ENCODE peak calls at places on chromosome 18, in seven cellular contexts. O, J, A, I, B, P and L are unnamed samples.

GRCh38 chr18:21865043-21865442 is 124.5 kb downstream of the MIB1 start:
- DNase-seq in O (no peak), J (no peak), A (no peak), I (no peak), B (no peak), P (no peak), L (no peak)

GRCh38 chr18:59056706-59057492 is 82.8 kb upstream of the SEC11C start:
- DNase-seq in O (peak; percentile 74), J (peak; percentile 80), A (peak; percentile 85), I (peak; percentile 56), B (no peak), P (peak; percentile 79), L (peak; percentile 90)

GRCh38 chr18:58788971-58789797 is 75.5 kb upstream of the ZNF532 start:
- DNase-seq in O (peak; percentile 97), J (no peak), A (peak; percentile 39), I (no peak), B (no peak), P (peak; percentile 30), L (no peak)

GRCh38 chr18:11009869-11010268 is 139.5 kb downstream of the PIEZO2 start:
- DNase-seq in O (no peak), J (no peak), A (no peak), I (no peak), B (no peak), P (no peak), L (no peak)

GRCh38 chr18:58721586-58722160 is 50.4 kb downstream of the MALT1 start:
- DNase-seq in O (no peak), J (no peak), A (no peak), I (no peak), B (no peak), P (no peak), L (no peak)

GRCh38 chr18:21901423-21901822 is 160.8 kb downstream of the MIB1 start:
- DNase-seq in O (no peak), J (no peak), A (no peak), I (no peak), B (no peak), P (no peak), L (no peak)

GRCh38 chr18:74456017-74456408 is 1.1 kb downstream of the DIPK1C start:
- DNase-seq in O (no peak), J (no peak), A (no peak), I (no peak), B (no peak), P (no peak), L (no peak)

GRCh38 chr18:6509417-6510198 is 94.9 kb upstream of the L3MBTL4 start:
- DNase-seq in O (no peak), J (no peak), A (no peak), I (no peak), B (no peak), P (no peak), L (no peak)

GRCh38 chr18:79411614-79412526 is 16.1 kb downstream of the NFATC1 start:
- DNase-seq in O (no peak), J (no peak), A (no peak), I (no peak), B (no peak), P (no peak), L (peak; percentile 86)

GRCh38 chr18:45621068-45621511 is 5.8 kb downstream of the SLC14A2 start:
- DNase-seq in O (peak; percentile 22), J (no peak), A (no peak), I (peak; percentile 32), B (peak; percentile 46), P (no peak), L (no peak)

DNA sequence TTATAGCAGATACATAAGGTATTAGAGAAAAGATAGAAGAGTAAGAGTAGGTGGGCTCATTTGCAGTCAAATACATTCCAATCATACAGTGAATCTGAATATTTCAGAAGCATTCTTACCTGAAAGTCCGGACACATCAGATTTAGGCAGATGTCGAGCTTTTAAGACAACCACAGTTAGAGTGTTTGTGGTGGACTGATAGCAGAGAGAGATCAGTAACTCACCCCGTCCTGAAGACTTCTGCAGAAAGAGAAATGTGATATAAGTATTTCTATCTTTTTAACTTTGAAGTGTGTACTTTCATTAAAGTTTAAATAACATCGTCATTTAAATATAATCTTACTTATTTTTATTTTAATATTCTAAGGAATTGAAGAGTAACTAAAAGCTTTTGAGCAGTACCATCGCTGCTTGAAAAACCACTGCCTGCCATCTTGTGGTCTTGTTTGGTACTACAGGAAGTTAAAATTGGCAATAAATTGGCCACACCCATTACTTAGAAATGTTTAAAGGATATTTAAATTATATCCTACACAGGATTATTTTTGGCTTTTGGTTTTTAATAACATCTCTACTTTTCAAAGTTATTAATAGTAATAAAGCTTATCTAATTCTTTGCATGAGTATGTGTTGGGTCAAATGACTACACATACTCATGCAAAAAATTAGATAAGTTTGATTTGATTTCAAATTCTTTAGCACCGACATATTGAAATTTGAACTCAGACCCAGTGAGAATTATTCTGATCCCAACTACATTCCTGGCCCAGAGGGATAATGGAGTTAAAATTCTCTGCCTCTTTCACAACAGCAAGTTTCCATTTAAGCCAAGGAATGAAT is 5.5 kb downstream of the SYT4 start:
- DNase-seq in O (peak; percentile 32), J (no peak), A (no peak), I (no peak), B (no peak), P (no peak), L (no peak)
- TF ChIP-seq CTCF in O (peak; percentile 53), J (peak; percentile 63), A (peak; percentile 77), I (peak; percentile 57), B (no peak), P (peak; percentile 35), L (peak; percentile 48)

GRCh38 chr18:26383454-26384270 is 157.4 kb downstream of the TAF4B start:
- DNase-seq in O (peak; percentile 63), J (no peak), A (no peak), I (no peak), B (no peak), P (no peak), L (no peak)
- H3K4me3 ChIP-seq in O (no peak overlapping the region), J (no peak overlapping the region), A (no peak overlapping the region), I (no peak overlapping the region), B (no peak overlapping the region), P (no peak overlapping the region), L (no peak overlapping the region)

GRCh38 chr18:28176933-28177827 is at the start of gene CDH2:
- DNase-seq in O (peak; percentile 86), J (no peak), A (peak; percentile 51), I (peak; percentile 13), B (no peak), P (peak; percentile 67), L (peak; percentile 83)
- TF ChIP-seq POLR2A in O (peak; percentile 75), J (no peak), A (no peak), I (no peak), B (no peak), P (no peak), L (no peak)

GRCh38 chr18:32919799-32920198 is 147.0 kb upstream of the KLHL14 start:
- DNase-seq in O (peak; percentile 38), J (no peak), A (peak; percentile 28), I (no peak), B (no peak), P (no peak), L (no peak)
- TF ChIP-seq CTCF in O (no peak), J (no peak), A (no peak), I (peak; percentile 5), B (no peak), P (no peak), L (peak; percentile 66)

GRCh38 chr18:76451475-76452331 is 43.3 kb downstream of the ZNF516 start:
- DNase-seq in O (no peak), J (no peak), A (no peak), I (no peak), B (no peak), P (peak; percentile 20), L (peak; percentile 75)

GRCh38 chr18:76450912-76451421 is 44.1 kb downstream of the ZNF516 start:
- DNase-seq in O (no peak), J (no peak), A (no peak), I (no peak), B (no peak), P (no peak), L (peak; percentile 84)

GRCh38 chr18:76452357-76452756 is 42.7 kb downstream of the ZNF516 start:
- DNase-seq in O (no peak), J (no peak), A (no peak), I (peak; percentile 4), B (no peak), P (no peak), L (no peak)

GRCh38 chr18:76449110-76449453 is 46.0 kb downstream of the ZNF516 start:
- DNase-seq in O (no peak), J (no peak), A (no peak), I (no peak), B (no peak), P (peak; percentile 19), L (peak; percentile 70)

DNA sequence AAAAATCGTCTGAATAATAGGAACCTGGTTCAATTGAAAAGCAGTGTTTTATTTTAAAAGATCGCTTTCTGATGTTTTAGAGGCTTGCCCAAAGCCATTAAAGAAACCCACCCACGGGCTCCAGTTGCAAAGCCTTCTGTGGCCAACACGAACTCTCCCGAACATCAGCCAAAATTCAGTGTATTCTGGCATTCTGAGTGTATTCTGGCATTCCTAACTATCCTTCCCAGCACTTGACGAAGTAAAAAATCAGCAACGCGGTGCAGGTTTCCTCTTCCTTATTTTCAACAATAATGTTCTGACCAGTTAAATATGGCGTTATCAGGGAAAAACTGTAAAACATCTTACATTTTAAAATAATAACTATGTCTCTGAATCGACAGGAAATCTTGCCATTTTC is 44.6 kb downstream of the ZNF516 start:
- DNase-seq in O (no peak), J (no peak), A (no peak), I (peak; percentile 7), B (no peak), P (peak; percentile 31), L (no peak)
- H3K4me3 ChIP-seq in O (no peak overlapping the region), J (peak overlapping the region; percentile 64), A (peak overlapping the region; percentile 51), I (no peak overlapping the region), B (peak overlapping the region; percentile 44), P (peak overlapping the region; percentile 53), L (peak overlapping the region; percentile 50)

GRCh38 chr18:77990901-77991300 is 741.3 kb downstream of the GALR1 start:
- DNase-seq in O (no peak), J (no peak), A (no peak), I (no peak), B (no peak), P (no peak), L (no peak)

GRCh38 chr18:77992057-77992456 is 742.4 kb downstream of the GALR1 start:
- DNase-seq in O (no peak), J (no peak), A (no peak), I (no peak), B (no peak), P (no peak), L (no peak)

GRCh38 chr18:77990131-77990530 is 740.5 kb downstream of the GALR1 start:
- DNase-seq in O (no peak), J (no peak), A (no peak), I (no peak), B (no peak), P (no peak), L (no peak)

GRCh38 chr18:77995593-77995992 is 745.9 kb downstream of the GALR1 start:
- DNase-seq in O (no peak), J (no peak), A (no peak), I (no peak), B (no peak), P (no peak), L (no peak)

GRCh38 chr18:77993188-77993981 is 743.7 kb downstream of the GALR1 start:
- DNase-seq in O (no peak), J (no peak), A (no peak), I (no peak), B (no peak), P (no peak), L (no peak)
- TF ChIP-seq POLR2A in O (no peak), J (no peak), A (no peak), I (no peak), B (no peak), P (no peak), L (no peak)